ENCODE peak calls at places on chromosomes 12 and 14, in five cellular contexts. V is renal cortical epithelial cell, M is transverse colon, H is activated gamma-delta T cell treated with Interleukin-2 at 50 U/mL for 16 hours, A is NB4. E is an unnamed sample.

GRCh38 chr14:72941286-72941985 is 15.2 kb downstream of the DCAF4 start:
- DNase-seq in V (no peak), M (no peak), H (no peak), A (no peak), E (no peak)

GRCh38 chr12:110543252-110543959 is 39.7 kb downstream of the PPTC7 start:
- DNase-seq in M (peak; percentile 90), H (no peak), V (peak; percentile 90), A (no peak), E (peak; percentile 74)

GRCh38 chr12:13450231-13451080 is 253.9 kb downstream of the EMP1 start:
- DNase-seq in H (no peak), V (no peak), A (no peak), M (no peak), E (no peak)

GRCh38 chr14:50396636-50397460 is at the start of gene CDKL1:
- DNase-seq in A (peak; percentile 85), M (peak; percentile 78), H (peak; percentile 20), V (no peak), E (peak; percentile 84)

GRCh38 chr14:100025111-100025510 is 40.1 kb upstream of the EVL start:
- DNase-seq in H (peak; percentile 20), M (peak; percentile 17), A (peak; percentile 86), V (peak; percentile 53), E (peak; percentile 12)

GRCh38 chr14:36661506-36662257 is at the start of gene PAX9:
- DNase-seq in V (peak; percentile 41), H (no peak), M (peak; percentile 86), A (peak; percentile 29), E (peak; percentile 86)

GRCh38 chr12:78951746-78952532 is 87.4 kb downstream of the SYT1 start:
- DNase-seq in M (no peak), A (no peak), H (no peak), V (peak; percentile 11), E (no peak)

GRCh38 chr12:57766464-57767311 is at the start of gene CYP27B1:
- DNase-seq in H (no peak), M (no peak), A (peak; percentile 88), V (peak; percentile 43), E (peak; percentile 58)

GRCh38 chr12:49244161-49244560 is 20.7 kb upstream of the TUBA1C start:
- DNase-seq in H (no peak), V (peak; percentile 51), M (no peak), A (no peak), E (no peak)

GRCh38 chr14:36504805-36505192 is 15.2 kb downstream of the NKX2-1 start:
- DNase-seq in M (no peak), H (no peak), A (no peak), V (no peak), E (no peak)

GRCh38 chr14:68621400-68622365 is 171.2 kb downstream of the ZFP36L1 start:
- DNase-seq in V (peak; percentile 65), M (no peak), H (no peak), A (no peak), E (peak; percentile 14)

E was measured in Caki2.